ENCODE peak calls at places on chromosomes 2 and 18, in six cellular contexts. E is stimulated activated CD4-positive, alpha-beta T cell treated with anti-CD3 and anti-CD28 coated beads, Interleukin-2, amount 100 ng/mL, for 48 hours; V is progenitor cell of endocrine pancreas; D is ACHN; R is HL-60; S is endothelial cell. U is an unnamed sample.

GRCh38 chr2:26347286-26347865 is 787 bp upstream of the ADGRF3 start:
- DNase-seq in D (peak; percentile 26), E (no peak), S (no peak), V (no peak), R (no peak), U (no peak)

GRCh38 chr2:203037026-203037425 is 22.4 kb downstream of the NBEAL1 start:
- DNase-seq in R (no peak), S (no peak), D (no peak), E (no peak), V (no peak), U (no peak)

GRCh38 chr2:156147594-156148330 is 184.8 kb downstream of the NR4A2 start:
- DNase-seq in R (no peak), D (no peak), E (no peak), V (no peak), S (no peak), U (no peak)

GRCh38 chr2:143514413-143514812 is 385.2 kb downstream of the ARHGAP15 start:
- DNase-seq in D (no peak), S (no peak), R (no peak), V (no peak), E (no peak), U (no peak)

GRCh38 chr18:65706646-65707045 is 44.2 kb upstream of the CDH7 start:
- DNase-seq in E (no peak), S (no peak), R (no peak), D (no peak), V (no peak), U (no peak)

GRCh38 chr18:26301681-26302080 is 75.4 kb downstream of the TAF4B start:
- DNase-seq in R (no peak), E (no peak), S (no peak), V (no peak), D (peak; percentile 86), U (no peak)

GRCh38 chr2:120805590-120805989 is 69.9 kb downstream of the GLI2 start:
- DNase-seq in R (no peak), D (no peak), S (no peak), E (no peak), V (no peak), U (no peak)

GRCh38 chr2:221617996-221618395 is 45.9 kb upstream of the EPHA4 start:
- DNase-seq in R (no peak), E (no peak), D (no peak), S (no peak), V (no peak), U (no peak)

GRCh38 chr2:5868891-5869400 is 176.8 kb downstream of the SOX11 start:
- DNase-seq in E (no peak), D (no peak), R (no peak), V (no peak), S (no peak), U (peak; percentile 35)

GRCh38 chr2:26585100-26585499 is 56.1 kb downstream of the CIB4 start:
- DNase-seq in V (no peak), S (no peak), R (no peak), E (no peak), D (no peak), U (no peak)

GRCh38 chr2:55707751-55708150 is 14.1 kb upstream of the PNPT1 start:
- DNase-seq in D (no peak), E (no peak), V (no peak), R (no peak), S (no peak), U (no peak)

GRCh38 chr2:9554841-9555337 is 741 bp downstream of the ADAM17 start:
- DNase-seq in R (no peak), S (peak; percentile 21), V (no peak), E (peak; percentile 24), D (peak; percentile 89), U (peak; percentile 28)

GRCh38 chr18:75154259-75154658 is 54.7 kb downstream of the PTGR3 start:
- DNase-seq in S (no peak), E (no peak), D (no peak), R (no peak), V (no peak), U (peak; percentile 15)

GRCh38 chr2:190023860-190024259 is 38.7 kb downstream of the MSTN start:
- DNase-seq in S (peak; percentile 8), D (peak; percentile 62), E (no peak), V (no peak), R (no peak), U (peak; percentile 32)

GRCh38 chr2:106596844-106597243 is 109.7 kb downstream of the CD8B2 start:
- DNase-seq in E (no peak), V (no peak), D (peak; percentile 9), S (no peak), R (no peak), U (no peak)

GRCh38 chr18:77635441-77635840 is 385.8 kb downstream of the GALR1 start:
- DNase-seq in D (no peak), V (no peak), S (no peak), E (no peak), R (no peak), U (no peak)

GRCh38 chr2:18214936-18215335 is 336.5 kb downstream of the KCNS3 start:
- DNase-seq in R (no peak), D (no peak), V (no peak), E (no peak), S (no peak), U (no peak)

GRCh38 chr18:44682181-44682870 is 1.6 kb downstream of the SETBP1 start:
- DNase-seq in V (no peak), E (no peak), S (no peak), D (no peak), R (no peak), U (no peak)

GRCh38 chr2:172667926-172668325 is 67.7 kb upstream of the RAPGEF4 start:
- DNase-seq in E (no peak), R (no peak), D (no peak), V (no peak), S (no peak), U (no peak)

GRCh38 chr2:176508984-176509383 is 239.7 kb downstream of the MTX2 start:
- DNase-seq in V (no peak), D (peak; percentile 11), R (no peak), S (no peak), E (no peak), U (no peak)

GRCh38 chr2:54524236-54524991 is 68.3 kb downstream of the SPTBN1 start:
- DNase-seq in D (peak; percentile 94), R (peak; percentile 17), E (no peak), S (no peak), V (no peak), U (no peak)

GRCh38 chr2:121663458-121663857 is 14.2 kb upstream of the CLASP1 start:
- DNase-seq in R (no peak), V (no peak), S (no peak), D (no peak), E (no peak), U (no peak)

GRCh38 chr2:39631715-39632114 is 34.0 kb upstream of the TMEM178A start:
- DNase-seq in R (no peak), S (no peak), V (no peak), D (no peak), E (no peak), U (no peak)

GRCh38 chr2:52918551-52918950 is 849.1 kb upstream of the CHAC2 start:
- DNase-seq in V (no peak), S (no peak), D (no peak), E (no peak), R (no peak), U (no peak)

U was measured in D341Med.